ENCODE peak calls at places on chromosomes 4 and X, in nine cellular contexts. One of them, this sample, is unnamed.

GRCh38 chrX:96480081-96480480 is 204.6 kb upstream of the DIAPH2 start:
- DNase-seq in A549: no peak
- DNase-seq in left lung: no peak
- DNase-seq in stomach: no peak
- DNase-seq in coronary artery: no peak
- DNase-seq in Panc1: no peak
- DNase-seq in hepatocyte: no peak
- DNase-seq in mammary epithelial cell: no peak
- DNase-seq in IMR-90: peak
- DNase-seq in this sample: no peak

GRCh38 chr4:139951051-139951450 is 202.9 kb downstream of the MAML3 start:
- DNase-seq in A549: no peak
- DNase-seq in left lung: no peak
- DNase-seq in stomach: no peak
- DNase-seq in coronary artery: no peak
- DNase-seq in Panc1: no peak
- DNase-seq in hepatocyte: no peak
- DNase-seq in mammary epithelial cell: peak
- DNase-seq in IMR-90: no peak
- DNase-seq in this sample: no peak

GRCh38 chr4:112517067-112517588 is 1.1 kb upstream of the NEUROG2 start:
- DNase-seq in A549: no peak
- DNase-seq in left lung: no peak
- DNase-seq in stomach: no peak
- DNase-seq in coronary artery: no peak
- DNase-seq in Panc1: no peak
- DNase-seq in hepatocyte: no peak
- DNase-seq in mammary epithelial cell: no peak
- DNase-seq in IMR-90: no peak
- DNase-seq in this sample: no peak

GRCh38 chrX:47802589-47802988 is 34.1 kb upstream of the ZNF81 start:
- DNase-seq in A549: peak
- DNase-seq in left lung: no peak
- DNase-seq in stomach: no peak
- DNase-seq in coronary artery: no peak
- DNase-seq in Panc1: peak
- DNase-seq in hepatocyte: no peak
- DNase-seq in mammary epithelial cell: peak
- DNase-seq in IMR-90: peak
- DNase-seq in this sample: peak

GRCh38 chr4:2251073-2251794 is 9.3 kb upstream of the HAUS3 start:
- DNase-seq in A549: no peak
- DNase-seq in left lung: peak
- DNase-seq in stomach: peak
- DNase-seq in coronary artery: no peak
- DNase-seq in Panc1: no peak
- DNase-seq in hepatocyte: no peak
- DNase-seq in mammary epithelial cell: no peak
- DNase-seq in IMR-90: no peak
- DNase-seq in this sample: no peak

GRCh38 chr4:7389101-7389701 is 45.5 kb downstream of the PSAPL1 start:
- DNase-seq in A549: no peak
- DNase-seq in left lung: no peak
- DNase-seq in stomach: peak
- DNase-seq in coronary artery: peak
- DNase-seq in Panc1: no peak
- DNase-seq in hepatocyte: no peak
- DNase-seq in mammary epithelial cell: no peak
- DNase-seq in IMR-90: no peak
- DNase-seq in this sample: no peak

GRCh38 chrX:16320765-16321355 is 153.6 kb downstream of the MAGEB17 start:
- DNase-seq in A549: no peak
- DNase-seq in left lung: no peak
- DNase-seq in stomach: no peak
- DNase-seq in coronary artery: no peak
- DNase-seq in Panc1: no peak
- DNase-seq in hepatocyte: no peak
- DNase-seq in mammary epithelial cell: peak
- DNase-seq in IMR-90: peak
- DNase-seq in this sample: peak

GRCh38 chrX:115360220-115360781 is 70.8 kb downstream of the LUZP4 start:
- DNase-seq in A549: no peak
- DNase-seq in left lung: no peak
- DNase-seq in stomach: no peak
- DNase-seq in coronary artery: no peak
- DNase-seq in Panc1: no peak
- DNase-seq in hepatocyte: no peak
- DNase-seq in mammary epithelial cell: no peak
- DNase-seq in IMR-90: no peak
- DNase-seq in this sample: no peak

GRCh38 chrX:15107367-15107988 is 162.4 kb downstream of the ASB9 start:
- DNase-seq in A549: no peak
- DNase-seq in left lung: no peak
- DNase-seq in stomach: no peak
- DNase-seq in coronary artery: no peak
- DNase-seq in Panc1: no peak
- DNase-seq in hepatocyte: no peak
- DNase-seq in mammary epithelial cell: no peak
- DNase-seq in IMR-90: no peak
- DNase-seq in this sample: no peak

GRCh38 chr4:169005453-169006099 is 4.5 kb downstream of the CBR4 start:
- DNase-seq in A549: no peak
- DNase-seq in left lung: no peak
- DNase-seq in stomach: no peak
- DNase-seq in coronary artery: no peak
- DNase-seq in Panc1: no peak
- DNase-seq in hepatocyte: peak
- DNase-seq in mammary epithelial cell: no peak
- DNase-seq in IMR-90: peak
- DNase-seq in this sample: no peak

GRCh38 chr4:186534056-186534455 is 21.3 kb downstream of the MTNR1A start:
- DNase-seq in A549: no peak
- DNase-seq in left lung: no peak
- DNase-seq in stomach: no peak
- DNase-seq in coronary artery: no peak
- DNase-seq in Panc1: no peak
- DNase-seq in hepatocyte: no peak
- DNase-seq in mammary epithelial cell: no peak
- DNase-seq in IMR-90: no peak
- DNase-seq in this sample: no peak

GRCh38 chrX:72041166-72041565 is 90.5 kb downstream of the RTL5 start:
- DNase-seq in A549: no peak
- DNase-seq in left lung: no peak
- DNase-seq in stomach: no peak
- DNase-seq in coronary artery: peak
- DNase-seq in Panc1: no peak
- DNase-seq in hepatocyte: no peak
- DNase-seq in mammary epithelial cell: no peak
- DNase-seq in IMR-90: no peak
- DNase-seq in this sample: no peak

GRCh38 chrX:136733613-136734012 is 47.1 kb downstream of the ARHGEF6 start:
- DNase-seq in A549: no peak
- DNase-seq in left lung: no peak
- DNase-seq in stomach: no peak
- DNase-seq in coronary artery: no peak
- DNase-seq in Panc1: no peak
- DNase-seq in hepatocyte: no peak
- DNase-seq in mammary epithelial cell: no peak
- DNase-seq in IMR-90: no peak
- DNase-seq in this sample: no peak

GRCh38 chrX:136735604-136736003 is 45.1 kb downstream of the ARHGEF6 start:
- DNase-seq in A549: no peak
- DNase-seq in left lung: no peak
- DNase-seq in stomach: no peak
- DNase-seq in coronary artery: no peak
- DNase-seq in Panc1: no peak
- DNase-seq in hepatocyte: no peak
- DNase-seq in mammary epithelial cell: no peak
- DNase-seq in IMR-90: no peak
- DNase-seq in this sample: no peak

GRCh38 chrX:136736690-136737089 is 44.0 kb downstream of the ARHGEF6 start:
- DNase-seq in A549: no peak
- DNase-seq in left lung: no peak
- DNase-seq in stomach: no peak
- DNase-seq in coronary artery: no peak
- DNase-seq in Panc1: no peak
- DNase-seq in hepatocyte: no peak
- DNase-seq in mammary epithelial cell: no peak
- DNase-seq in IMR-90: no peak
- DNase-seq in this sample: no peak

GRCh38 chrX:136742721-136743379 is 37.9 kb downstream of the ARHGEF6 start:
- DNase-seq in A549: no peak
- DNase-seq in left lung: no peak
- DNase-seq in stomach: no peak
- DNase-seq in coronary artery: no peak
- DNase-seq in Panc1: no peak
- DNase-seq in hepatocyte: no peak
- DNase-seq in mammary epithelial cell: no peak
- DNase-seq in IMR-90: no peak
- DNase-seq in this sample: no peak

GRCh38 chrX:136738049-136738729 is 42.5 kb downstream of the ARHGEF6 start:
- DNase-seq in A549: no peak
- DNase-seq in left lung: no peak
- DNase-seq in stomach: no peak
- DNase-seq in coronary artery: no peak
- DNase-seq in Panc1: no peak
- DNase-seq in hepatocyte: no peak
- DNase-seq in mammary epithelial cell: no peak
- DNase-seq in IMR-90: no peak
- DNase-seq in this sample: no peak
- H3K27ac ChIP-seq in A549: no peak
- H3K27ac ChIP-seq in left lung: no peak
- H3K27ac ChIP-seq in stomach: no peak
- H3K27ac ChIP-seq in coronary artery: no peak
- H3K27ac ChIP-seq in Panc1: no peak
- H3K27ac ChIP-seq in hepatocyte: no peak
- H3K27ac ChIP-seq in mammary epithelial cell: no peak
- H3K27ac ChIP-seq in IMR-90: no peak
- H3K27ac ChIP-seq in this sample: no peak

GRCh38 chr4:166169111-166169510 is 296.1 kb downstream of the TLL1 start:
- DNase-seq in A549: no peak
- DNase-seq in left lung: no peak
- DNase-seq in stomach: no peak
- DNase-seq in coronary artery: no peak
- DNase-seq in Panc1: no peak
- DNase-seq in hepatocyte: peak
- DNase-seq in mammary epithelial cell: peak
- DNase-seq in IMR-90: no peak
- DNase-seq in this sample: no peak
- TF ChIP-seq CTCF in A549: no peak
- TF ChIP-seq CTCF in left lung: no peak
- TF ChIP-seq CTCF in stomach: no peak
- TF ChIP-seq CTCF in coronary artery: no peak
- TF ChIP-seq CTCF in Panc1: peak
- TF ChIP-seq CTCF in hepatocyte: no peak
- TF ChIP-seq CTCF in mammary epithelial cell: peak
- TF ChIP-seq CTCF in IMR-90: no peak
- TF ChIP-seq CTCF in this sample: no peak

GRCh38 chrX:37800762-37801161 is 20.9 kb downstream of the CYBB start:
- DNase-seq in A549: no peak
- DNase-seq in left lung: no peak
- DNase-seq in stomach: no peak
- DNase-seq in coronary artery: no peak
- DNase-seq in Panc1: no peak
- DNase-seq in hepatocyte: no peak
- DNase-seq in mammary epithelial cell: no peak
- DNase-seq in IMR-90: no peak
- DNase-seq in this sample: no peak
- H3K27ac ChIP-seq in A549: no peak
- H3K27ac ChIP-seq in left lung: no peak
- H3K27ac ChIP-seq in stomach: no peak
- H3K27ac ChIP-seq in coronary artery: no peak
- H3K27ac ChIP-seq in Panc1: no peak
- H3K27ac ChIP-seq in hepatocyte: no peak
- H3K27ac ChIP-seq in mammary epithelial cell: no peak
- H3K27ac ChIP-seq in IMR-90: no peak
- H3K27ac ChIP-seq in this sample: no peak

DNA sequence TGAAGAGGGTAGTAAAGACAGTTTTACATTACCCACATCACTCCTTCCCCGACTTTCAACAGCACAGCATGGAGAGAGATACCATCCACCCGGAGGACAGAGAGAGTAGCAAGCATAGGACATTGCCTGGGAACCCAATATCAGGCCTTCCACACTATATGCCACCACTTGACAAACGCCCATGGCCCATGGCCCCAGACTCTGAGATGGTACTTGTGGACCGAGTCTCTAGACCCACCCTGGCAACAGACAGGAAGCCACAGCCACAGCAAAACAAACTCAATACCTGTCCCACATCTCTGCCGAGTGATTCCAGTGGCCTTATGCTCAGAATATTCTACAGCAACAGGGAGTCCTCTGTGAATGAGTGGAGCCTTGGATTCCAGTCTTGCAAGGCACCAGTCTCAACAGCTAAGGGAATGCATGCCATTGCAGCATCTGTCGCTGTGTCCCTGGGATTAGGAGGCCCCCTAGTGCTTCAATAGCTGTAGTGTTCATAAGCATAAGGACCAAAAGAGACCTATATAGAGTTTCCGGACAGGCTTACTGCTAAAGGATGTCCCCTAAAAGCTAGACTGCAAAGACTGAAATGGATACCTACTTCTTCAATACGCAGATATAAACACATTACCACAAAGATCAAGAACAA is 14.7 kb upstream of the CT55 start:
- DNase-seq in A549: peak
- DNase-seq in left lung: no peak
- DNase-seq in stomach: no peak
- DNase-seq in coronary artery: no peak
- DNase-seq in Panc1: peak
- DNase-seq in hepatocyte: peak
- DNase-seq in mammary epithelial cell: peak
- DNase-seq in IMR-90: peak
- DNase-seq in this sample: peak
- TF ChIP-seq CTCF in A549: peak
- TF ChIP-seq CTCF in left lung: peak
- TF ChIP-seq CTCF in stomach: no peak
- TF ChIP-seq CTCF in coronary artery: no peak
- TF ChIP-seq CTCF in Panc1: peak
- TF ChIP-seq CTCF in hepatocyte: peak
- TF ChIP-seq CTCF in mammary epithelial cell: peak
- TF ChIP-seq CTCF in IMR-90: peak
- TF ChIP-seq CTCF in this sample: peak

DNA sequence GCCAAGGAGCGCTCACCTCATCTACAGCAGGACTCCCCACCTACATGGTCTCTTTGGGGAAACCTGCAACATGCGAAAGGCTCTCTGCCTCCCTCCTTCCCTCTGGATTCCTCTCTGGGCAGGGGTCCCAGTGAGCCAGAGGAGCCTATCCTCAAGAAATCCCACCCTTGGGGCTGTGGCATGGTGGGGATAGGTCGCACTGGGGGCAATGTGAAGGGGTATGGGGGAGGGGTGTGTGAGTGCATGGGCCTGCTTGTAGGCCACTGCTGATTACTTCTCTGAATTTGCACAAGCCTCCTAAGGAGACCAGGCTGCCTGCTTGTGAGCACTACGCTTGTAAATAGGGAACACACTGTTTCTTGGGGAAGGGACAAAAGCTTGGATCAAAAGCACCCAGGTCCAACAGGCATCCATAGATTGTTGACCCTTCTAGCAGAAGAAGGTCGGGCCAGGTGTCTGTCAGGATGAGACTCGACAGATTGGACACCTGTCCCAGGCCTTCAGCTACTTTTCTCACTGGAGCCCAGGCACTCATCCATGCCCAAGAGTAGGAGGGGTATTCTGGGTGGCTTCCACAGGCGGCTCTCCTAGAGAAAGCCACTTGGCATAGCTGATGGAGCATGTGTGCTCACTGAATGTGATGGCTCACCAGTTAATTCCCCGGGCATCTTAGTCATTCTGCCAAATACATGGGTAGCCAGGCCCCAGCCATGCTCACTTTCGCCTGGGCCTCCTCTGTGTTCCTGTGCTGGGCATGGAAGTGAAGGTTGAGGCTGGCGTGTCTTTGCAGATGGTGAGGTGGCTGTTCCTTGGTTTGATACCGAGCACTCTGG is 75.0 kb downstream of the NBDY start:
- DNase-seq in A549: no peak
- DNase-seq in left lung: no peak
- DNase-seq in stomach: no peak
- DNase-seq in coronary artery: peak
- DNase-seq in Panc1: no peak
- DNase-seq in hepatocyte: peak
- DNase-seq in mammary epithelial cell: no peak
- DNase-seq in IMR-90: no peak
- DNase-seq in this sample: no peak
- H3K27ac ChIP-seq in A549: no peak
- H3K27ac ChIP-seq in left lung: no peak
- H3K27ac ChIP-seq in stomach: peak
- H3K27ac ChIP-seq in coronary artery: peak
- H3K27ac ChIP-seq in Panc1: no peak
- H3K27ac ChIP-seq in hepatocyte: no peak
- H3K27ac ChIP-seq in mammary epithelial cell: no peak
- H3K27ac ChIP-seq in IMR-90: no peak
- H3K27ac ChIP-seq in this sample: no peak